ENCODE peak calls at places on chromosomes 6 and 20, in five cellular contexts. R, U, I, V and W are unnamed samples.

GRCh38 chr6:35295036-35295435 is 2.6 kb upstream of the DEF6 start:
- DNase-seq in U (no peak), R (no peak), I (no peak), V (no peak), W (no peak)

GRCh38 chr6:3421763-3422456 is 34.9 kb downstream of the SLC22A23 start:
- DNase-seq in V (no peak), U (no peak), I (peak), R (no peak), W (peak)

GRCh38 chr6:140193269-140193668 is 818.8 kb upstream of the CITED2 start:
- DNase-seq in U (no peak), R (no peak), V (no peak), I (no peak), W (no peak)

GRCh38 chr6:67210450-67210849 is 1424.6 kb upstream of the ADGRB3 start:
- DNase-seq in R (no peak), U (no peak), I (peak), V (no peak), W (no peak)

GRCh38 chr20:22789661-22790060 is 205.3 kb upstream of the FOXA2 start:
- DNase-seq in I (no peak), V (no peak), U (no peak), R (no peak), W (no peak)

GRCh38 chr6:32825966-32826365 is 9.2 kb upstream of the HLA-DOB start:
- DNase-seq in R (no peak), U (no peak), I (peak), V (no peak), W (peak)

GRCh38 chr6:54856137-54856536 is 9.6 kb downstream of the FAM83B start:
- DNase-seq in R (no peak), U (no peak), I (no peak), V (no peak), W (no peak)

GRCh38 chr6:90413867-90414266 is 117.2 kb upstream of the BACH2 start:
- DNase-seq in R (peak), U (no peak), V (peak), I (peak), W (no peak)

GRCh38 chr20:24850206-24850605 is 98.9 kb upstream of the CST7 start:
- DNase-seq in U (no peak), V (no peak), I (no peak), R (no peak), W (no peak)

GRCh38 chr6:135209803-135210202 is 28.7 kb downstream of the MYB start:
- DNase-seq in I (peak), U (no peak), R (no peak), V (no peak), W (no peak)

GRCh38 chr6:144012534-144012933 is 4.5 kb upstream of the PLAGL1 start:
- DNase-seq in R (no peak), U (no peak), I (peak), V (no peak), W (peak)

GRCh38 chr20:52152921-52153320 is 38.7 kb downstream of the ZFP64 start:
- DNase-seq in R (no peak), U (no peak), V (no peak), I (no peak), W (no peak)

GRCh38 chr6:41976794-41977484 is 35.3 kb upstream of the CCND3 start:
- DNase-seq in U (no peak), I (peak), R (peak), V (no peak), W (peak)

GRCh38 chr20:48025661-48026060 is 240.4 kb upstream of the SULF2 start:
- DNase-seq in U (no peak), V (no peak), I (peak), R (no peak), W (peak)

GRCh38 chr6:79947191-79948173 is at the start of gene ELOVL4:
- DNase-seq in U (peak), V (peak), I (peak), R (peak), W (peak)

GRCh38 chr6:156600678-156601077 is 176.5 kb upstream of the ARID1B start:
- DNase-seq in V (no peak), R (no peak), U (no peak), I (no peak), W (no peak)

GRCh38 chr20:19734811-19735210 is 23.2 kb upstream of the RIN2 start:
- DNase-seq in U (no peak), R (no peak), V (no peak), I (no peak), W (no peak)